ENCODE peak calls at places on chromosomes 12 and 14, in four cellular contexts. G is cardiac fibroblast, Q is GM20000, Z is mesothelial cell of epicardium. F is an unnamed sample.

GRCh38 chr12:65511134-65511912 is 232.8 kb downstream of the MSRB3 start:
- DNase-seq in G (no peak), Q (no peak), Z (no peak), F (no peak)

GRCh38 chr12:107509421-107509820 is 176.2 kb upstream of the PWP1 start:
- DNase-seq in G (no peak), Q (no peak), Z (no peak), F (no peak)

GRCh38 chr14:58637391-58638230 is at the start of gene DACT1:
- DNase-seq in G (peak), Q (peak), Z (peak), F (peak)

GRCh38 chr12:7079826-7080125 is 12.5 kb downstream of the C1R start:
- DNase-seq in G (peak), Q (no peak), Z (no peak), F (no peak)

GRCh38 chr12:71216725-71217579 is 59.2 kb upstream of the TSPAN8 start:
- DNase-seq in G (peak), Q (no peak), Z (no peak), F (no peak)

GRCh38 chr12:87661770-87662402 is 367.3 kb downstream of the C12orf50 start:
- DNase-seq in G (no peak), Q (no peak), Z (no peak), F (no peak)

GRCh38 chr14:59020382-59020781 is 168.1 kb upstream of the DAAM1 start:
- DNase-seq in G (peak), Q (no peak), Z (no peak), F (no peak)

GRCh38 chr12:12128665-12129064 is 57.9 kb downstream of the BCL2L14 start:
- DNase-seq in G (no peak), Q (no peak), Z (no peak), F (no peak)

GRCh38 chr14:75333523-75334190 is 55.0 kb downstream of the FOS start:
- DNase-seq in G (no peak), Q (no peak), Z (no peak), F (peak)

GRCh38 chr14:77498984-77499527 is 440 bp upstream of the ISM2 start:
- DNase-seq in G (no peak), Q (peak), Z (no peak), F (peak)

GRCh38 chr14:76320486-76320885 is 55.5 kb upstream of the ESRRB start:
- DNase-seq in G (no peak), Q (no peak), Z (no peak), F (no peak)

GRCh38 chr12:122072031-122072970 is 6.3 kb upstream of the MLXIP start:
- DNase-seq in G (peak), Q (no peak), Z (no peak), F (no peak)

GRCh38 chr12:77973579-77973978 is 142.9 kb downstream of the NAV3 start:
- DNase-seq in G (no peak), Q (no peak), Z (no peak), F (no peak)

GRCh38 chr14:99481745-99482099 is 513 bp downstream of the CCNK start:
- DNase-seq in G (peak), Q (no peak), Z (no peak), F (no peak)

GRCh38 chr14:44657688-44658388 is 150.8 kb upstream of the FSCB start:
- DNase-seq in G (peak), Q (no peak), Z (no peak), F (no peak)

GRCh38 chr12:22709292-22709691 is 84.3 kb downstream of the ETNK1 start:
- DNase-seq in G (peak), Q (peak), Z (no peak), F (peak)

GRCh38 chr14:37436519-37436918 is 158.5 kb downstream of the FOXA1 start:
- DNase-seq in G (no peak), Q (no peak), Z (no peak), F (no peak)

GRCh38 chr14:96587823-96588385 is 85.7 kb downstream of the PAPOLA start:
- DNase-seq in G (no peak), Q (no peak), Z (no peak), F (no peak)

GRCh38 chr14:71720978-71721624 is 211.1 kb upstream of the RGS6 start:
- DNase-seq in G (peak), Q (peak), Z (no peak), F (no peak)

GRCh38 chr12:44835641-44836379 is 40.3 kb downstream of the NELL2 start:
- DNase-seq in G (no peak), Q (no peak), Z (no peak), F (no peak)

DNA sequence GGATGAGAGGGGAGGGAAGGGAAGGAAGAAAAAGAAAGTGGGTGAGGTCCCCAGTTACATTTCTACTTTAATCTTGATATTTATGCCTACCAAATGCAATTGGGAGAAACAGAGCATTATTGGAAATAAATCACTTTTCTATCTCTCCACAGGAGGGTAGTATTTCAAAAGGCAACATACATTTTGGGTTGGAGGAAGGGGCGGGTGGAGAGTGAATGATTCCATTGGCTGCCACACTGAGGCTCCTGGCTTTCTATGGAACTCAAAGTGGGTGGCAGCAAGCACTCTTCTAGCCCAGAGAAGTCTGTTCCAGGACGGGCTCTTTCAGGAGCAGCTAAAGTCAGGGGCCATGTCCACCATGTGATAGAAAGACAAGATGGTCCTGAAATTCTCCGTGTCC is 441.3 kb downstream of the DAD1 start:
- DNase-seq in G (no peak), Q (no peak), Z (no peak), F (no peak)
- TF ChIP-seq CTCF in G (no peak), Q (no peak), Z (no peak), F (no peak)

GRCh38 chr14:52044791-52045522 is 23.9 kb downstream of the NID2 start:
- DNase-seq in G (peak), Q (no peak), Z (no peak), F (no peak)

GRCh38 chr14:52042371-52043037 is 26.4 kb downstream of the NID2 start:
- DNase-seq in G (no peak), Q (no peak), Z (no peak), F (no peak)

GRCh38 chr14:52040598-52040997 is 28.3 kb downstream of the NID2 start:
- DNase-seq in G (no peak), Q (no peak), Z (no peak), F (no peak)

GRCh38 chr14:52046376-52046917 is 22.4 kb downstream of the NID2 start:
- DNase-seq in G (no peak), Q (no peak), Z (no peak), F (no peak)

DNA sequence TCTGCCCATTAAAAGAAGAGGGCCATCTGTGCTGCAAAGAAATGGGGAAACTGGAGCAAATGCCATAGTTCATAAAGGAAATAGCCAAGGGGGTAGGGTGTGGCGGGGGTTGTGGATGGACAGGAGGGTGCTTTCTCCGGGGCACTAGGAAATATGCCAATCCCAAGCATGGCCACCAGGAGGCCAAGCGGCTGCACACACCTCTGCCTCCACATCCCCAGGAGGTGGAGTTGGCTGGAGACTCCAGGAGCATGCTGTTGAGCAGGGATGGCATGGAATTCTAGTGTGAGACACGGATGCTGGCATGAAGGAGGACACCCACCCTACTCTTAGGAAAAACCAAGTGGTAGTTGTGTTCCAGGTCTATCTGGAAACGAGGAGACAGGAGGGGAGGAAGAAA is 25.2 kb downstream of the NID2 start:
- DNase-seq in G (peak), Q (peak), Z (no peak), F (peak)
- TF ChIP-seq CTCF in G (peak), Q (no peak), Z (peak), F (peak)

GRCh38 chr14:103333754-103334643 is at the start of gene EIF5:
- DNase-seq in G (peak), Q (peak), Z (peak), F (peak)
- TF ChIP-seq CTCF in G (peak), Q (no peak), Z (no peak), F (no peak)

DNA sequence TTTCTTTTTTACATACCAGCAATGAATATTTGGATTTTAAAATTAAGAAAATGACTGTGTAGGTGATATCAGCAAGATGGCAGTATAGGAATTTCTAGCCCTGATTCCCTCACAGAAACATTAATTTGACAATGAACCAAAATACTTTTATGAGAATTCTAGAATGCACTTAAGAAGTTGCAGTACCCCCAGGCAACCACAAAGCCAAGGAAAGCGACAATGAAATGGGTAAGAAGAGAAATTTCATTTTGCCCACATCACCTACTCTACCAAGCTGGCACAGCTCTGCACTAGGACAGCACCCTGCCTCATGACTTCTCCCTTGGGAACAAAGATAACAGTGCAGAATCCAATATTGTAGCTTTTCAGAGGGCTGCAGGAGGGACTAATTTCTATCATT is 6.6 kb downstream of the OR9K2 start:
- DNase-seq in G (no peak), Q (no peak), Z (no peak), F (no peak)
- TF ChIP-seq CTCF in G (peak), Q (no peak), Z (no peak), F (no peak)

DNA sequence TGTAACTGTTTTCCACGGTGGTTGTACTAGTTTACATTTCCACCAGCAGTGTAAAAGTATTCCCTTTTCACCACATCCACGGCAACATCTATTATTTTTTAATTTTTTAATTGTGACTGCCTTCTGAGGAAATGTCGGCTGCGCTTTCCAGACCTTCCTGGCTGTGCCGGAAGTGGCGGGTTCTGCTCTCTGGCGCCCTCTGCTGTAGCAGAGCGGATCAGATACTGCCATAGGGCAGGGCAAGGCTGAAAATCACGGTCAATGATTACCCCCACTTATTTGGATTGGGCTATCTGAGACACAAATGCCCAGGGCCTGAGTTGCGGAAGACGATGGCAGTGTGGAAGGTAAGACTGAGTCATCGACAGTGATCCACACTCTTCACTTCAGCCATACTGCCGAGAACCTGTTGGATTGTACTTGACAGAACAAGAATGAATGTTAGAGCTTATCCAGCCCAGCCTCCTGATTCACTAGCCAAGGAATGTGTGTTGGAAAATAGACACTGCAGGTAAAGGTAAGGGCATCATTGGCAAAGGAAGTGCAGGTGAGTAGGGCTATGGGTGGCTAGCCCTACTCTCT is 124.2 kb downstream of the NTF3 start:
- DNase-seq in G (no peak), Q (no peak), Z (no peak), F (no peak)
- TF ChIP-seq CTCF in G (peak), Q (peak), Z (no peak), F (no peak)

GRCh38 chr12:57550628-57551549 is 1.0 kb downstream of the KIF5A start:
- DNase-seq in G (no peak), Q (no peak), Z (no peak), F (no peak)

GRCh38 chr12:57551637-57552305 is 1.9 kb downstream of the KIF5A start:
- DNase-seq in G (no peak), Q (no peak), Z (no peak), F (no peak)

GRCh38 chr12:57549203-57549908 is 488 bp upstream of the KIF5A start:
- DNase-seq in G (no peak), Q (peak), Z (no peak), F (no peak)

GRCh38 chr12:57548488-57548887 is 1.4 kb upstream of the KIF5A start:
- DNase-seq in G (no peak), Q (peak), Z (no peak), F (no peak)

GRCh38 chr12:57549909-57550627 is at the start of gene KIF5A:
- DNase-seq in G (no peak), Q (peak), Z (no peak), F (peak)
- TF ChIP-seq CTCF in G (no peak), Q (no peak), Z (no peak), F (no peak)

GRCh38 chr12:131755305-131756113 is 44.6 kb downstream of the SFSWAP start:
- DNase-seq in G (peak), Q (peak), Z (no peak), F (peak)
- TF ChIP-seq CTCF in G (peak), Q (peak), Z (peak), F (peak)

DNA sequence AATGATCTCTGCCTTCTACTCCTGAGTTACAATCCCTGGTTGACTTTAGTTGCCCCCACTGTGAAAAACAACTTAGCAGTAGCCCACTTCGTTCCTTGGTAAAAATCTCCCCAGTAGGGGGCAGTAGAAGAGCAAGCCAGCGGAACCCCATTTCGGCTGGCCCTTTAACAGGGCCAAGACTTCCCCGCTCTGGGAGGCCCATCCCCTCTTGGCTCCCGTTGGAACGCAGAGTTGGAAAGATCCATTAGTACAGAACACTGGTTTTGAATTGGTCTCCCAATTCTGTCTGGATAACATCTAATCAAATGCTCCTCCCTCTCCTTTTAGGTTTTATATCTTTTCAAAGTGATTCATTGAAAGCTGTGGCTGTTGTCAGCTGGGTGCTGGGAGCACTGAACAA is 1133.3 kb downstream of the BCL11B start:
- DNase-seq in G (no peak), Q (peak), Z (no peak), F (peak)
- TF ChIP-seq CTCF in G (no peak), Q (peak), Z (peak), F (peak)

DNA sequence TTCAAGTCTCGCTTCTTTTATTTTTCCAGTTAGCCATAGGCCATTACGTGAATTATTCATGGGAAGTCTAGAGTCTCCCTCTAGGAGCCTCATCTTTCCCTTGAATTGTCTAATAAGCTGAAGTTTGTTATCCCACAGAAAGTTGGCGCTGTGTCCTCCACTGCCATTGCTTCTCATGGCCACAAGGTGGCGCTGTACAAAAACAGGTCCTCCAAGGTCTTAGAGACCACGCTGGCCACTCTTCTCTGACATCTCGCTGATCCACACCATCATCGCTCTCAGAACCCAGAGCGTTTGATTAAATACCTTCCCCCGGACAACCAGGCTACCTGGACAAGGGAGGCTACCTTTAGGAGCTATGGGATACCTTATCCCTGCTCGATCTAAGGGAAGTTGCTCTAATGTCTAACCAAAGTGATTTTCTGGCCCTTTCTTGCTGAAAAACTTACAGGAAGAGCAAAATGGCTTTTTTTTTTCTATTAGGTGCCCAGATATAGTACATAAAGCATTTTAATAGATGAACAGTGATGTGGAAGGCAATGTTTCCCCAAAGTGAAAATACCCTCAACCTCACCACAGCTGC is 110.0 kb downstream of the CCDC60 start:
- DNase-seq in G (peak), Q (peak), Z (no peak), F (peak)
- TF ChIP-seq CTCF in G (peak), Q (peak), Z (peak), F (peak)